ENCODE peak calls at places on chromosomes 11 and 22, in nine cellular contexts. R is HFF-Myc, M is bronchial epithelial cell, B is cardiac fibroblast, N is PC-3, F is A673, Z is A549, J is retinal pigment epithelial cell, G is brain microvascular endothelial cell. C is an unnamed sample.

GRCh38 chr11:67599149-67599548 is 7.6 kb upstream of the NDUFV1 start:
- DNase-seq in J (no peak), R (no peak), M (no peak), N (no peak), F (no peak), Z (no peak), G (no peak), B (no peak), C (no peak)

GRCh38 chr22:37300551-37301017 is 18.3 kb downstream of the CYTH4 start:
- DNase-seq in B (no peak), M (no peak), J (no peak), N (no peak), Z (no peak), F (no peak), R (no peak), G (no peak), C (no peak)

GRCh38 chr11:33735426-33736147 is 636 bp downstream of the CD59 start:
- DNase-seq in M (no peak), R (no peak), J (no peak), B (peak; percentile 42), Z (peak; percentile 44), G (no peak), F (peak; percentile 65), N (no peak), C (no peak)

GRCh38 chr11:118618991-118619375 is 11.6 kb downstream of the PHLDB1 start:
- DNase-seq in Z (no peak), N (no peak), G (peak; percentile 74), J (peak; percentile 51), B (peak; percentile 83), F (no peak), R (peak; percentile 70), M (no peak), C (no peak)

GRCh38 chr22:28015676-28016601 is 96.9 kb upstream of the PITPNB start:
- DNase-seq in R (no peak), M (no peak), N (no peak), G (no peak), Z (no peak), F (no peak), J (no peak), B (no peak), C (no peak)

GRCh38 chr11:83599066-83599465 is 312.9 kb upstream of the CCDC90B start:
- DNase-seq in M (no peak), B (no peak), F (no peak), G (no peak), N (no peak), Z (no peak), J (no peak), R (no peak), C (peak; percentile 30)

GRCh38 chr11:79026803-79027445 is 413.9 kb downstream of the TENM4 start:
- DNase-seq in F (no peak), M (no peak), J (no peak), R (no peak), G (no peak), B (peak; percentile 8), N (no peak), Z (no peak), C (no peak)

GRCh38 chr11:88308576-88308975 is 29.0 kb downstream of the CTSC start:
- DNase-seq in J (no peak), G (no peak), M (no peak), B (no peak), F (peak; percentile 70), R (no peak), Z (no peak), N (no peak), C (no peak)

GRCh38 chr11:35223429-35223828 is 84.5 kb downstream of the CD44 start:
- DNase-seq in M (no peak), B (no peak), R (peak; percentile 64), Z (no peak), G (peak; percentile 77), N (no peak), F (peak; percentile 90), J (no peak), C (no peak)

GRCh38 chr22:17087176-17088131 is 2.7 kb downstream of the IL17RA start:
- DNase-seq in Z (no peak), J (no peak), G (peak; percentile 34), B (peak; percentile 62), M (no peak), N (no peak), F (no peak), R (no peak), C (no peak)

GRCh38 chr11:111336582-111337256 is 38.4 kb downstream of the POU2AF3 start:
- DNase-seq in M (peak; percentile 54), Z (no peak), G (no peak), B (peak; percentile 65), R (no peak), F (peak; percentile 99), N (no peak), J (no peak), C (no peak)

GRCh38 chr11:86565787-86566186 is 106.6 kb downstream of the ME3 start:
- DNase-seq in M (no peak), N (no peak), J (no peak), G (no peak), R (no peak), Z (no peak), B (no peak), F (no peak), C (no peak)

GRCh38 chr11:103779054-103779453 is 257.4 kb upstream of the DDI1 start:
- DNase-seq in B (peak; percentile 29), J (no peak), M (peak; percentile 92), F (no peak), Z (no peak), N (peak; percentile 15), R (no peak), G (no peak), C (no peak)

GRCh38 chr22:32844251-32844650 is 42.7 kb downstream of the TIMP3 start:
- DNase-seq in B (no peak), F (no peak), N (no peak), R (no peak), J (no peak), M (no peak), G (no peak), Z (no peak), C (no peak)
- H3K4me3 ChIP-seq in B (no peak overlapping the region), F (no peak overlapping the region), N (no peak overlapping the region), R (no peak overlapping the region), J (no peak overlapping the region), M (no peak overlapping the region), G (no peak overlapping the region), Z (no peak overlapping the region), C (no peak overlapping the region)

GRCh38 chr11:64647019-64647805 is 56.2 kb downstream of the SLC22A12 start:
- DNase-seq in G (no peak), B (no peak), N (no peak), M (no peak), J (no peak), F (no peak), Z (no peak), R (no peak), C (no peak)

GRCh38 chr11:64650923-64651523 is 60.0 kb downstream of the SLC22A12 start:
- DNase-seq in M (peak; percentile 19), J (no peak), N (peak; percentile 40), F (no peak), B (peak; percentile 40), G (peak; percentile 8), Z (peak; percentile 50), R (no peak), C (no peak)

GRCh38 chr11:64648551-64648950 is 57.5 kb downstream of the SLC22A12 start:
- DNase-seq in M (no peak), Z (no peak), F (no peak), N (no peak), G (no peak), J (no peak), R (no peak), B (no peak), C (no peak)

GRCh38 chr11:64652586-64653387 is 61.8 kb downstream of the SLC22A12 start:
- DNase-seq in Z (peak; percentile 71), F (peak; percentile 83), G (peak; percentile 51), B (peak; percentile 75), R (peak; percentile 50), M (peak; percentile 54), N (peak; percentile 93), J (peak; percentile 22), C (no peak)

GRCh38 chr11:64649304-64649703 is 58.3 kb downstream of the SLC22A12 start:
- DNase-seq in B (peak; percentile 22), Z (peak; percentile 39), G (no peak), M (peak; percentile 13), J (no peak), F (peak; percentile 50), N (peak; percentile 30), R (no peak), C (no peak)
- TF ChIP-seq CTCF in B (peak; percentile 55), Z (peak; percentile 49), G (peak; percentile 70), M (peak; percentile 54), J (peak; percentile 66), F (peak; percentile 72), N (peak; percentile 84), R (peak; percentile 36), C (peak; percentile 76)

DNA sequence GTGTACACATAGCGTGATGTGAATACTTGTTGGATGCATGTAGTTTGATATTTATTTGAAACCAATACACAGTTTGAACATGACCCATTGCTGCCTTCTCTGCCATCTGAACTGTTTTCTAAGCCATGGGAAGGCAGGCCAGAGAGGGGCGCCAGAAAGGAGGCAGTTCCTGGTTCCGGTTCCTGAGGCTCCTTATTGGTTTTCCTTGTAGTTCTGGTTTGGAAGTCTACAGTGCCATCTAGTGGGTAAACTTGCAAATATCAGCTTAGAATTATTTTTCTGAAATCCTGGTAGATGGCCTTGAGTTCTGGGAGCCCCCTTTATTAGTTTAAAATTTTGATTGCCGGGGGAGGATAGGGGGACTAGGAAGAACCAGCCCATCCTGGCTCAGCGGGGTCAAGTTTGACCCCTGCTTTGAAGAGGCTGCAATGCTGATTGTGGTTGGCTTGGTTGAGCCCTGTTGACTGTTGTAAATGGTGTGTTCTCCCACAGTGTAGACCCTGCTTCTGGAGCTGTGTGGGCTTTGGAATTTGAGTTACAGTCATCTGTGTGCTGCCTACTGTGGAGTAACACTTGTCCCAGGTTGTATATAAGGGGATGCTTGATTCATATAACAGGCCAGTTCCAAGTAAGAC is 48.4 kb downstream of the GRAMD1B start:
- DNase-seq in J (peak; percentile 50), N (peak; percentile 89), F (peak; percentile 93), R (peak; percentile 71), M (peak; percentile 69), Z (peak; percentile 80), B (peak; percentile 89), G (peak; percentile 64), C (peak; percentile 41)
- H3K4me3 ChIP-seq in J (no peak overlapping the region), N (no peak overlapping the region), F (no peak overlapping the region), R (no peak overlapping the region), M (no peak overlapping the region), Z (no peak overlapping the region), B (no peak overlapping the region), G (no peak overlapping the region), C (no peak overlapping the region)

GRCh38 chr11:114796954-114797721 is 118.8 kb downstream of the NXPE2 start:
- DNase-seq in R (no peak), F (no peak), N (peak; percentile 8), J (no peak), M (no peak), G (no peak), B (no peak), Z (no peak), C (no peak)

GRCh38 chr11:114794048-114794684 is 115.8 kb downstream of the NXPE2 start:
- DNase-seq in B (no peak), R (no peak), M (no peak), J (no peak), Z (no peak), N (no peak), F (no peak), G (no peak), C (no peak)

DNA sequence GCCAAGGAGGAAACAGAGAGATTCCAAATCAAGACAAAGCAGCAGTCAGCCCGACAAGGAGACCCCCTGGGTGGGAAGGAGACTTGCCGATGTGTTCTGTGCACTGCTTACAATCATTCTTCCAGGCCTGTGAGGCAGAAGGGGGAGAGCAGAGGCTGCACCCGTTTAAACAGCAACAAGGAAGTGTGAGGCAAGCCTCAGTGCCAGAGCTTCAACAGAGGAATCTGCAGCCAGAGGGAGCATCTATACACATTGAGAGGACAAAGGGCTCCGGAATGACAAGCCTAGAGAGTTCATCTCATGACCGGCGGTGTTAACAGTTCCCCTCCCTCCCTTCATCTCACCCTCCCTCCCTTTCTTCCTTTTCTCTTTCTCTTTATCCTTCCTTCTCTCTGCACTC is 121.2 kb downstream of the NXPE2 start:
- DNase-seq in R (no peak), J (no peak), B (no peak), N (no peak), F (no peak), Z (no peak), G (no peak), M (no peak), C (no peak)
- TF ChIP-seq CTCF in R (no peak), J (no peak), B (no peak), N (no peak), F (no peak), Z (no peak), G (no peak), M (no peak), C (no peak)